ENCODE peak calls at places on chromosomes 12 and 14, in six cellular contexts. E, J, C, R, L and N are unnamed samples.
A peak's percentile ranks its signal among the peaks of the same experiment; 100 is the strongest.

GRCh38 chr12:113241191-113242017 is 20.1 kb downstream of the TPCN1 start:
- DNase-seq in E (no peak), J (peak; percentile 78), C (peak; percentile 19), R (peak; percentile 60), L (peak; percentile 98), N (no peak)

GRCh38 chr12:11814362-11814761 is 164.9 kb downstream of the ETV6 start:
- DNase-seq in E (no peak), J (peak; percentile 81), C (no peak), R (no peak), L (peak; percentile 76), N (no peak)

GRCh38 chr12:53172352-53172751 is 8.2 kb upstream of the ZNF740 start:
- DNase-seq in E (no peak), J (peak; percentile 46), C (no peak), R (no peak), L (no peak), N (no peak)

GRCh38 chr14:101814869-101815268 is 53.4 kb downstream of the PPP2R5C start:
- DNase-seq in E (no peak), J (no peak), C (no peak), R (no peak), L (no peak), N (no peak)

GRCh38 chr12:6361834-6362233 is 13.5 kb downstream of the SCNN1A start:
- DNase-seq in E (no peak), J (peak; percentile 24), C (no peak), R (peak; percentile 98), L (no peak), N (no peak)

GRCh38 chr12:55748230-55748993 is 5.5 kb downstream of the GDF11 start:
- DNase-seq in E (no peak), J (no peak), C (no peak), R (no peak), L (no peak), N (no peak)

GRCh38 chr14:100906420-100906819 is 2.9 kb upstream of the RTL1 start:
- DNase-seq in E (peak; percentile 70), J (no peak), C (no peak), R (no peak), L (no peak), N (peak; percentile 77)

GRCh38 chr12:114982760-114983159 is 298.8 kb upstream of the TBX3 start:
- DNase-seq in E (peak; percentile 36), J (peak; percentile 24), C (no peak), R (no peak), L (peak; percentile 17), N (no peak)

GRCh38 chr12:93857279-93857894 is 180.2 kb downstream of the CRADD start:
- DNase-seq in E (no peak), J (peak; percentile 55), C (no peak), R (no peak), L (peak; percentile 86), N (no peak)

GRCh38 chr14:42192659-42193425 is 586.2 kb downstream of the LRFN5 start:
- DNase-seq in E (no peak), J (peak; percentile 99), C (no peak), R (peak; percentile 16), L (peak; percentile 66), N (no peak)

GRCh38 chr12:17079251-17079909 is 473.4 kb upstream of the LMO3 start:
- DNase-seq in E (peak; percentile 19), J (no peak), C (no peak), R (no peak), L (no peak), N (no peak)

DNA sequence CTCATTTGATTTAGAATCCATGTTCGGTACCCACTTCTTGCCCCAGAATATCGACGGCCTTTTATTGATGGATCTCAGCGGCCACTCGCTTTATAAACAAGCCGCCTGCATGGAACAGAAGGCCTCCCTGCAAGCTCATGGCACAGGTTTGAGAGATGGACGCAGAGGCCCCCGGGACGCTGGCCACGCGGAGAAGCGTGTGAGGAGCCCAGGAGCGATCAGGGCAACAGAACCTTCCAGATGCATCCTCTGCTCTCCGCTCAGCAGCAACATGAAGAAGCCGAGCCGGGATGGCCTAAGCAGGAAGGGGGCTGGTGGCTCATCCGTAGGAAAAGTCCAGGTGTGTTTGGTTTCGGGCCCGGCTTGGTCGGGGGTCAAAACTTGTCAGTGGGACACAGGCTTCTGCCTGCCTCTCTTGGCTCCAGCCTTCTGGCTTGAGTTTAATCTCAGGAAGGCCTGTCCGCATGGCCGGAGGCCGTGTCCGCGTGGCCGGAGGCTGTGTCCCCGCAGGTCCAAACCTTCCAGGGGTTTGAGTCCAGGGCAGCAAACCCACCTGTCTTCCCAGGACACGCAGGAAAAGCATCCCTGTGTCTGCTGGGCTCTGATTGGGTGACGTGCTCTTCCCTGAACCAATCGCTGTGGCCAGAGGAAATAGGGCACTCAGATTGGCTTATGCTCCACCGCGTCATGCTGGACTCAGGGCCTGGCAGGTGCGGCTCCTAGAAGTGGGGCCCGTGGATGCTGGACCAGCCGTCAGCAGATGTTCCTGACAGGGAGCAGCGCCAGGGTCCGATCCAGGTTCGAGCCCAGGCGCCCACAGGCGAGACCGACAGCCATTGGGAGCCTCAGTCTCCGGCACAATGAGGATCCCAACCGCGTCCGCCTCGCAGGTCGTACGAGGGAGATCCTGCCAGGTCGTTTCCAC is 65.0 kb downstream of the GALNT9 start:
- DNase-seq in E (no peak), J (no peak), C (no peak), R (no peak), L (no peak), N (no peak)
- TF ChIP-seq EZH2 in E (no peak), J (no peak), C (no peak), R (no peak), L (no peak), N (no peak)

GRCh38 chr12:106896603-106897002 is 59.1 kb upstream of the TMEM263 start:
- DNase-seq in E (no peak), J (no peak), C (no peak), R (no peak), L (no peak), N (no peak)
- H4K20me1 ChIP-seq in E (no peaks in the 10 kb centered on the region), J (no peaks in the 10 kb centered on the region), C (no peaks in the 10 kb centered on the region), R (no peaks in the 10 kb centered on the region), L (no peaks in the 10 kb centered on the region), N (no peaks in the 10 kb centered on the region)

DNA sequence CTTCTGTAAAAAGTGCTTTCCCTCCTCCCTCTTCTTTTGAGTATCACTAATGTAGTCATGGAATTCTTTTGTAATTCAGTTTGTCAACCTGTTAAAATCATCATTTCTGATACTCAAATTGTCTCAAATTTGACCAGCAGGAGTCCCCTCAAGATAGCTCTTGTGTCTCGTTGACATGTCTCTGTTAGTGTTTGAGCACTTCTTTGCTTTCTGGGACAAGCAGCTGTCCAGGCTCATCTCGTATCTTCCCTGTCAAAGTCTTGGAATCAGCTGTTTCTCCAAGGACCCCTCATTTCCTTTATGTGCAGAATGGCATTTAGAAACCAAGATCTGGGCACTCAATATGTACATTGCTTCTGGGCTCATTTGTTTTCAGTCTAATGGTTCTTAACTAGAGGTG is 10.7 kb downstream of the CIPC start:
- DNase-seq in E (no peak), J (no peak), C (no peak), R (no peak), L (no peak), N (no peak)
- H3K4me1 ChIP-seq in E (peaks cover 49% of the 10 kb centered on the region), J (no peaks in the 10 kb centered on the region), C (no peaks in the 10 kb centered on the region), R (peaks cover 5% of the 10 kb centered on the region), L (peaks cover 6% of the 10 kb centered on the region), N (peaks cover 57% of the 10 kb centered on the region)

GRCh38 chr12:22339691-22340090 is 5.2 kb upstream of the ST8SIA1 start:
- DNase-seq in E (no peak), J (no peak), C (no peak), R (no peak), L (no peak), N (no peak)

GRCh38 chr12:22333186-22333745 is 1.2 kb downstream of the ST8SIA1 start:
- DNase-seq in E (no peak), J (peak; percentile 93), C (no peak), R (no peak), L (no peak), N (no peak)

GRCh38 chr12:22334696-22335290 is at the start of gene ST8SIA1:
- DNase-seq in E (peak; percentile 77), J (peak; percentile 38), C (peak; percentile 40), R (peak; percentile 6), L (peak; percentile 34), N (peak; percentile 73)

GRCh38 chr12:22332191-22332590 is 2.3 kb downstream of the ST8SIA1 start:
- DNase-seq in E (no peak), J (no peak), C (no peak), R (no peak), L (no peak), N (no peak)

GRCh38 chr12:22333751-22334695 is 484 bp downstream of the ST8SIA1 start:
- DNase-seq in E (peak; percentile 66), J (no peak), C (no peak), R (no peak), L (no peak), N (peak; percentile 41)
- TF ChIP-seq EZH2 in E (peak; percentile 44), J (peak; percentile 84), C (no peak), R (no peak), L (no peak), N (peak; percentile 87)

DNA sequence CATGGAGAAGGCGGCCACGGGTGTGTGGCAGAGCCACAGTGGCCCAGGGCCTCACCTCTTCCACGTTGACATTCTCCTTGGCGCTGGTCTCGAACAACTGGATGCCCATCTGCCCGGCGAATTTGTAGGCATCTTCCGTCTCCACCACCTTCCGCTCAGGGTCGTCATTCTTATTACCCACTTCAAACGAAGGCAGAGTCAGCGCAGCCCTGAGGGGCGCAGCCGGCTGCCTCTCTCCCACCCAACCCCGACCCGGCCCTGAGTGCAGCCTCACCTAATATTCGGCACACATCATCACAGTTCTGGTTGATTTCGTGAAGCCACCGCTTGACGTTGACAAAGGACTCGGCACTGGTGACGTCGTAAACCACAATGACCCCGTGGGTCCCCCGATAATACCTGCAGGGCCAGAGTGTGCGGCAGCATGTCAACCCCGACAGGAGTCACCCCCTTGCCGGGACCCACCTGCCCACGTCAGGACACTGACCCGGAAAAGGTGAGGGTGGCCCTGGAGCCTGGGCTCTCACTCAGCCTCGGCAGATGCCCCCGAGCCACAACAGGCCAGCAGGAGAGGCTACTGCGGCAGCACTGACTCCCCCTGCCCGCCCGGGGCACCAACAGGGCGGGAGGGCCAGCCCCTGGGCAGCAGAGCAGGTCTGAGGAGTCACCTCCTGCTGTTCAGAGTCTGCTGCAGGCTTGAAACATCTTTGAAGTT is 17.6 kb downstream of the RAB35 start:
- DNase-seq in E (no peak), J (no peak), C (no peak), R (no peak), L (no peak), N (no peak)
- H4K20me1 ChIP-seq in E (no peaks in the 10 kb centered on the region), J (no peaks in the 10 kb centered on the region), C (no peaks in the 10 kb centered on the region), R (peaks cover 8% of the 10 kb centered on the region), L (no peaks in the 10 kb centered on the region), N (peaks cover 16% of the 10 kb centered on the region)

GRCh38 chr12:124388679-124389536 is 94.0 kb downstream of the RFLNA start:
- DNase-seq in E (peak; percentile 72), J (peak; percentile 88), C (peak; percentile 52), R (peak; percentile 88), L (peak; percentile 69), N (peak; percentile 92)
- H3K4me1 ChIP-seq in E (no peaks in the 10 kb centered on the region), J (peaks cover 72% of the 10 kb centered on the region), C (peaks cover 18% of the 10 kb centered on the region), R (peaks cover 67% of the 10 kb centered on the region), L (peaks cover 53% of the 10 kb centered on the region), N (peaks cover 20% of the 10 kb centered on the region)

GRCh38 chr12:128116537-128116936 is 150.4 kb upstream of the TMEM132C start:
- DNase-seq in E (no peak), J (no peak), C (no peak), R (no peak), L (no peak), N (no peak)
- TF ChIP-seq EZH2 in E (no peak), J (no peak), C (no peak), R (no peak), L (no peak), N (no peak)